ENCODE peak calls at places on chromosomes 1 and 21, in eight cellular contexts. T, N, P, J, A, V, E and B are unnamed samples.

GRCh38 chr1:41353744-41354143 is 7.5 kb upstream of the FOXO6 start:
- DNase-seq in T (no peak), P (peak), V (no peak), E (peak), A (no peak), J (no peak), N (no peak), B (no peak)

GRCh38 chr1:56894014-56894413 is 39.4 kb downstream of the C8A start:
- DNase-seq in P (no peak), V (no peak), A (no peak), N (no peak), J (no peak), E (no peak), T (no peak), B (no peak)

GRCh38 chr1:234639968-234640367 is 30.0 kb upstream of the IRF2BP2 start:
- DNase-seq in T (no peak), N (no peak), A (no peak), P (no peak), E (no peak), J (no peak), V (no peak), B (no peak)

GRCh38 chr1:42422672-42423236 is 33.1 kb downstream of the ZMYND12 start:
- DNase-seq in N (no peak), J (no peak), E (no peak), P (no peak), T (no peak), A (no peak), V (no peak), B (no peak)

GRCh38 chr1:178684542-178685000 is 40.5 kb upstream of the RALGPS2 start:
- DNase-seq in E (no peak), V (peak), T (peak), J (peak), A (no peak), P (peak), N (no peak), B (no peak)

GRCh38 chr1:53592521-53592982 is 133.4 kb downstream of the DMRTB1 start:
- DNase-seq in V (no peak), T (no peak), E (no peak), A (peak), J (no peak), P (peak), N (no peak), B (peak)

GRCh38 chr1:8015036-8015808 is 10.9 kb downstream of the ERRFI1 start:
- DNase-seq in A (no peak), P (peak), J (peak), N (no peak), T (peak), E (peak), V (no peak), B (no peak)

GRCh38 chr1:31725777-31726535 is 22.1 kb upstream of the COL16A1 start:
- DNase-seq in P (no peak), V (no peak), N (peak), A (no peak), J (no peak), T (no peak), E (no peak), B (no peak)

GRCh38 chr1:234212764-234213406 is 160.4 kb upstream of the COA6 start:
- DNase-seq in P (no peak), E (no peak), A (peak), T (no peak), V (no peak), J (no peak), N (no peak), B (no peak)

GRCh38 chr1:41613646-41614592 is 129.4 kb upstream of the EDN2 start:
- DNase-seq in P (peak), V (peak), N (no peak), J (no peak), E (no peak), A (no peak), T (no peak), B (no peak)

GRCh38 chr21:25506887-25507286 is 100.4 kb downstream of the MRPL39 start:
- DNase-seq in V (no peak), N (no peak), A (no peak), E (no peak), P (peak), T (no peak), J (peak), B (no peak)

GRCh38 chr1:177585492-177586220 is 384.2 kb downstream of the SEC16B start:
- DNase-seq in A (no peak), V (peak), E (no peak), J (no peak), N (no peak), P (peak), T (no peak), B (peak)

GRCh38 chr1:198359024-198359653 is 181.3 kb downstream of the ATP6V1G3 start:
- DNase-seq in J (no peak), E (no peak), A (no peak), T (no peak), V (no peak), P (peak), N (no peak), B (no peak)
- TF ChIP-seq CTCF in J (no peak), E (peak), A (peak), T (peak), V (peak), P (peak), N (peak), B (peak)

DNA sequence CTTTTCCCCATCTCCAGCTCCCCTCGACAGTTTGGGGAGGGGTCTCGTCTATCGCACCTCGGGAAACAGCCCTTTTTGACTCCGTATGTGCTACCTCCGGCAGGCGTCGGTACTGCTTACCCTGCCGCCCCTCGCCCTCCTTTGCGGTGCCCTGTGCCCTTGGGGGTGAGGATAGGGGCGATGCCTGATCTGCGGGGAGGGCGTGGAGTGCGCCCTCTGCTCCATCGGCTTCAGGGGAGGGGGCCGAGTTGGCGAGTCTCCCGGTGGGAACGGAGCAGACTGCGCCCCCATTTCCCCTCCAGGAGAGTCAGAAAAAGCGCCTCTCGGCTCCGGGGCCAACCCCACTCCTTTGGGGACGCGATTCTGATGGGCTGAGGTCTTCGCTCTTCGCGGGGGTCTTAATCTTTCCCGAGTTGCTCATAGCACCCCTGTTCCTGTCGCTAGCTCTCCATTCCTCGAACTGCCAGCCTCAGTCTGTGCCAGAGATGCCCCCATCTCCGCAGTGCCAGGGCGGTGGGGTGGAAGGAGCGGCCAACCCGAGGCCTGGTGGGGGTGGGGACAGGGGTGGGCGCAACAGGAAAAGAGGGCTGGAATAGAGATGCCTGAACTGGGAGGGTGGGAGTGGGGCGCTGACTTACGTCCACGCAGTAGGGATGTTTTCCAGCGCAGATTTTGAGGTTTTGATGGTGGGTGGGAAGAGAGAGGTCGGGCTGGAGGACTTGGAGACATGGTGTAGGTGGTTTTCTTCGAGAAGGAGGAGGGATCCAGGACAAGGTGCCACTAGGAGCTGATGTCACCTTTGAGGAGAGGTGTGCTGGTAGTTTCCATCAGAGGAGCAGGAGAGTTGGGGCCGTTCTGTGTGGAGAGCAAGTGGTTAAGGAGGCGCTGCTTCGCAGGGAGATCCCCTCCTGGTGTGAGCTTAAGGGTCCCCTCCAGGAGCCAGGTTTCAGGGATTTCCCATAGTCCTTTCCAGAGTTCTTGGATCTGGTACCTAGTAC is 674 bp downstream of the PPFIA4 start:
- DNase-seq in V (no peak), T (no peak), P (no peak), A (peak), E (no peak), N (no peak), J (no peak), B (no peak)
- TF ChIP-seq CTCF in V (no peak), T (no peak), P (no peak), A (peak), E (no peak), N (no peak), J (no peak), B (no peak)

GRCh38 chr1:2921970-2922686 is 99.1 kb upstream of the ACTRT2 start:
- DNase-seq in J (no peak), V (no peak), N (no peak), T (peak), A (no peak), E (no peak), P (no peak), B (no peak)
- TF ChIP-seq CTCF in J (no peak), V (no peak), N (peak), T (peak), A (peak), E (peak), P (no peak), B (peak)

GRCh38 chr1:28982198-28982597 is 67.8 kb downstream of the EPB41 start:
- DNase-seq in E (no peak), P (no peak), J (no peak), N (no peak), T (no peak), V (no peak), A (no peak), B (no peak)

GRCh38 chr1:28985427-28985826 is 71.1 kb downstream of the EPB41 start:
- DNase-seq in P (no peak), E (no peak), V (no peak), N (no peak), J (no peak), A (no peak), T (no peak), B (no peak)

GRCh38 chr1:28984311-28984684 is 69.9 kb downstream of the EPB41 start:
- DNase-seq in A (no peak), T (no peak), P (no peak), N (no peak), E (no peak), V (no peak), J (no peak), B (no peak)

GRCh38 chr1:28983091-28983490 is 68.7 kb downstream of the EPB41 start:
- DNase-seq in T (no peak), V (no peak), A (no peak), N (no peak), E (no peak), P (no peak), J (no peak), B (no peak)

DNA sequence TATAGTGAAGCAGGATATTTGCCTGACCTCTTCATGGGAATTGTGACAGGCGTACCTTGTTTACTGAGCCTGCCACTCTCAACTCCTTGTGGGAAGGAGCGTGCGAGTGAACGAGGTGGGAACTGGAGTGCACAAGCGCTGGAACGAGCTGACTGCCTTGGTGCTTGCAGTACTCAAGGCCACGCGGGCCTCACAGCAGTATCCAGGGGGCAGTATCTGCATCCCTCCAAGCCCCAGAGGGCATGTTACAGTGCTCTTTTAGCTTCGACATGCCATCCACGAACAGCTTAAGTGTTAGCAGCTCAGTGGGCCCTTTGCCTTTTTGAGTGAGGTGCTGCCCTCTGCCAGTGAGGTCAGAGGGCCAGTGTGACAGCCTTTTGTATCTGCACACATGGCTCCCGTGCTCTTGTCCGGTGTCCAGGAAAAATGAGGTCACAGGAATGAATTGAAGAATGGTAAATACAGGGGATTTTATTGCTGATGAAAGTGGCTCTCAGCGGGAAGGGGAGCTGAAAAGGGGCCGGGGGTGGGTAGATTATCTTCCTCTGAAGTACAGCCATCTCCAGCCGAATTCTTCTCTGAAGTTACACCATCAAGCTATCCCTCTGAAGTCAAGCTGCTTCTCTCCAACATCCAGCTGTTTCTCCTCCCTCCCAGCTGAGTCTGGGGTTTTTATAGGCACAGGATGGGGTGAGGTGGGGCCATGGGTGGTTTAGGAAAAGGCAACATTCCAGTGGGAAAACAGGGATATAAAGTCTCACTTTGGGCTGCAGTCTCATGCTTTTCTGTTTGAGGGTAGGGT is 69.3 kb downstream of the EPB41 start:
- DNase-seq in N (peak), A (peak), V (no peak), J (no peak), E (no peak), P (no peak), T (no peak), B (peak)
- TF ChIP-seq CTCF in N (no peak), A (peak), V (no peak), J (no peak), E (no peak), P (no peak), T (no peak), B (peak)

GRCh38 chr1:18145851-18146618 is 38.4 kb downstream of the IGSF21 start:
- DNase-seq in E (no peak), T (no peak), A (no peak), N (no peak), V (no peak), J (no peak), P (no peak), B (no peak)

GRCh38 chr1:18146886-18147285 is 39.3 kb downstream of the IGSF21 start:
- DNase-seq in P (no peak), A (no peak), E (no peak), T (no peak), V (no peak), N (no peak), J (no peak), B (no peak)

GRCh38 chr1:18151436-18151835 is 43.8 kb downstream of the IGSF21 start:
- DNase-seq in V (no peak), E (no peak), P (no peak), A (no peak), J (no peak), N (no peak), T (no peak), B (no peak)

GRCh38 chr1:18147672-18148071 is 40.1 kb downstream of the IGSF21 start:
- DNase-seq in N (no peak), E (no peak), P (no peak), A (no peak), J (no peak), T (no peak), V (no peak), B (no peak)

GRCh38 chr1:18149113-18149641 is 41.6 kb downstream of the IGSF21 start:
- DNase-seq in A (peak), V (no peak), T (no peak), P (no peak), E (no peak), N (no peak), J (no peak), B (no peak)
- TF ChIP-seq CTCF in A (peak), V (no peak), T (no peak), P (no peak), E (no peak), N (no peak), J (no peak), B (no peak)

DNA sequence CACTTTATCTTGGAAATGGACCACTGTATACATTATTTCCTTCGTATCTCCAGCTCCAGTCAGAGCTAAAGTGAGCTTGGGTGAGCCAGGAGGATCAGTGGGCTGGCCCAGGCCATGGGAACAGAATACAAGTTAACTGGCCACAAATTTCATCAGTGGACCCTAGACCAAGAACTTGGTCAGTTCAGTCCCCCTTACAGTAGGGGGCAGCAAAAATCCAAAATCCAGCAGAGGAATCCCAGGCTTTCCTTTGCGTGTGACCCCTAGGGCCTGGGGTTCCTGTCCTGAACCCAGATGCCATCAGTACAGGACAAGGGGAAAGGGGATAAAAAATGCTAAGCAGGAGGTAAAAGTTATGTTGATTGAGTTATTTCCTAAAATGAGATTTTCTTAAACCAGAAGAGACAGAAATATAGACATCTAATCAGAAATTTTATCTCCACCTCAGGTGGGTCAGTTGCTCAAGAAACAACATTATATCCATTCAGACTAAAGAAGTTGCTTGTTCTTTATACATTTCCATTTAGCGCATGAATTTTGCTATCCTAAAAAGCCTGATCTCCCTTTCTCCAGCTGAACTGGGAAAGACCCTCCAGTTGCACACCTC is 24.1 kb upstream of the LCE5A start:
- DNase-seq in E (no peak), T (no peak), P (no peak), V (no peak), J (no peak), N (no peak), A (no peak), B (no peak)
- TF ChIP-seq CTCF in E (peak), T (no peak), P (peak), V (peak), J (no peak), N (peak), A (no peak), B (peak)